ENCODE peak calls at places on chromosomes 5 and 9, in nine cellular contexts. W, D, U, C, Z, K, G, F and A are unnamed samples. For H3K27me3, the result is how much of the 10 kb centered on the place peaks cover.

GRCh38 chr9:78424299-78424698 is 127.4 kb downstream of the PSAT1 start:
- DNase-seq in W (no peak), Z (no peak), K (no peak), U (no peak), F (no peak), G (no peak), D (no peak), C (no peak), A (no peak)

GRCh38 chr9:22240619-22241018 is 206.0 kb upstream of the DMRTA1 start:
- DNase-seq in D (no peak), G (no peak), K (no peak), F (no peak), W (no peak), C (no peak), U (no peak), Z (no peak), A (no peak)

GRCh38 chr9:2465921-2466460 is 155.6 kb upstream of the VLDLR start:
- DNase-seq in G (peak), Z (no peak), C (no peak), U (no peak), D (peak), F (no peak), K (peak), W (no peak), A (no peak)

GRCh38 chr5:177302354-177303110 is 987 bp downstream of the RAB24 start:
- DNase-seq in U (no peak), K (peak), W (no peak), G (no peak), Z (peak), C (peak), F (no peak), D (no peak), A (no peak)

GRCh38 chr5:132445930-132446329 is 44.6 kb downstream of the IRF1 start:
- DNase-seq in K (peak), U (no peak), Z (no peak), C (no peak), D (no peak), W (no peak), G (no peak), F (no peak), A (no peak)

GRCh38 chr5:2736872-2737271 is 14.6 kb downstream of the IRX2 start:
- DNase-seq in F (no peak), W (no peak), Z (peak), D (no peak), K (no peak), U (no peak), C (peak), G (no peak), A (no peak)

GRCh38 chr9:132231019-132231701 is 69.3 kb downstream of the NTNG2 start:
- DNase-seq in D (no peak), W (no peak), C (no peak), G (no peak), Z (no peak), K (no peak), F (no peak), U (no peak), A (no peak)

GRCh38 chr5:155091063-155091648 is 77.6 kb downstream of the KIF4B start:
- DNase-seq in K (no peak), U (no peak), C (no peak), G (no peak), D (no peak), F (no peak), Z (no peak), W (no peak), A (no peak)

GRCh38 chr5:150077060-150077459 is 9.3 kb downstream of the CSF1R start:
- DNase-seq in K (no peak), Z (peak), F (no peak), G (no peak), C (peak), U (no peak), D (peak), W (no peak), A (peak)

GRCh38 chr9:33081128-33081851 is 4.8 kb upstream of the SMU1 start:
- DNase-seq in F (peak), C (no peak), G (peak), Z (peak), U (peak), W (no peak), D (peak), K (peak), A (peak)

GRCh38 chr9:16133556-16134227 is 580.8 kb downstream of the CCDC171 start:
- DNase-seq in C (peak), U (peak), F (no peak), Z (peak), G (peak), K (peak), W (no peak), D (peak), A (no peak)

GRCh38 chr9:137270929-137271695 is 6.4 kb upstream of the TOR4A start:
- DNase-seq in Z (no peak), W (no peak), C (peak), G (no peak), F (no peak), U (no peak), D (no peak), K (no peak), A (no peak)

GRCh38 chr9:116149844-116150243 is 3.7 kb upstream of the PAPPA start:
- DNase-seq in C (no peak), F (peak), U (no peak), Z (peak), W (no peak), D (peak), K (peak), G (peak), A (no peak)

GRCh38 chr5:43839218-43839617 is 236.2 kb downstream of the NNT start:
- DNase-seq in D (no peak), C (no peak), F (no peak), U (no peak), G (no peak), Z (no peak), K (no peak), W (no peak), A (no peak)

GRCh38 chr9:135771401-135772051 is 69.5 kb downstream of the KCNT1 start:
- DNase-seq in W (no peak), U (no peak), C (no peak), F (no peak), D (no peak), Z (no peak), G (no peak), K (no peak), A (no peak)

GRCh38 chr9:38318755-38319495 is 73.6 kb upstream of the ALDH1B1 start:
- DNase-seq in F (no peak), W (no peak), G (peak), C (no peak), K (peak), Z (no peak), U (no peak), D (no peak), A (no peak)

GRCh38 chr9:133848471-133848870 is 110.3 kb upstream of the SARDH start:
- DNase-seq in K (no peak), C (no peak), U (no peak), W (no peak), G (no peak), D (no peak), Z (no peak), F (no peak), A (no peak)

GRCh38 chr5:172832383-172833315 is 1.4 kb upstream of the ERGIC1 start:
- DNase-seq in D (no peak), Z (no peak), F (no peak), G (no peak), K (no peak), U (no peak), C (peak), W (no peak), A (no peak)

GRCh38 chr5:136769900-136770684 is 404.7 kb upstream of the TRPC7 start:
- DNase-seq in U (peak), Z (peak), F (peak), G (peak), D (peak), K (peak), C (peak), W (no peak), A (peak)

GRCh38 chr9:36748322-36748899 is 175.7 kb downstream of the MELK start:
- DNase-seq in K (peak), U (no peak), D (no peak), C (no peak), Z (peak), G (peak), W (no peak), F (no peak), A (peak)

GRCh38 chr9:86387376-86387775 is 33.2 kb upstream of the TUT7 start:
- DNase-seq in U (no peak), D (no peak), F (no peak), C (no peak), W (no peak), G (no peak), Z (no peak), K (no peak), A (no peak)

GRCh38 chr9:34454571-34455065 is 3.8 kb downstream of the FAM219A start:
- DNase-seq in F (no peak), Z (no peak), W (no peak), K (peak), U (no peak), C (no peak), G (no peak), D (no peak), A (peak)

GRCh38 chr5:178304016-178304415 is 71.4 kb upstream of the PHYKPL start:
- DNase-seq in Z (peak), C (peak), W (no peak), D (no peak), G (no peak), K (no peak), F (no peak), U (no peak), A (no peak)

GRCh38 chr5:150603052-150603451 is 37.4 kb upstream of the SYNPO start:
- DNase-seq in C (peak), U (no peak), F (no peak), D (no peak), K (no peak), G (peak), Z (no peak), W (no peak), A (no peak)

GRCh38 chr9:38359689-38360385 is 32.7 kb upstream of the ALDH1B1 start:
- DNase-seq in D (no peak), G (no peak), Z (no peak), K (no peak), C (peak), F (no peak), W (no peak), U (no peak), A (no peak)

GRCh38 chr9:3237121-3237520 is 288.7 kb downstream of the RFX3 start:
- DNase-seq in F (no peak), W (no peak), Z (no peak), K (no peak), U (no peak), C (no peak), G (no peak), D (no peak), A (no peak)

GRCh38 chr5:16565118-16565517 is 51.7 kb downstream of the RETREG1 start:
- DNase-seq in K (no peak), U (no peak), D (no peak), C (no peak), F (no peak), Z (no peak), G (no peak), W (no peak), A (no peak)

GRCh38 chr5:173453167-173453566 is 125.0 kb upstream of the STC2 start:
- DNase-seq in C (no peak), U (no peak), W (no peak), F (no peak), D (no peak), K (no peak), G (no peak), Z (no peak), A (no peak)

GRCh38 chr9:19030899-19031298 is 2.1 kb downstream of the SAXO1 start:
- DNase-seq in G (no peak), F (no peak), C (no peak), K (no peak), Z (no peak), U (no peak), W (no peak), D (no peak), A (no peak)

GRCh38 chr9:135214054-135214640 is 126.7 kb downstream of the OLFM1 start:
- DNase-seq in G (no peak), U (no peak), F (no peak), D (no peak), Z (no peak), C (peak), W (no peak), K (no peak), A (no peak)

GRCh38 chr5:73266925-73267775 is 94.2 kb downstream of the TMEM174 start:
- DNase-seq in U (no peak), F (no peak), W (no peak), G (no peak), K (no peak), D (no peak), C (no peak), Z (no peak), A (no peak)

GRCh38 chr5:157561105-157561504 is 14.5 kb downstream of the ADAM19 start:
- DNase-seq in U (no peak), W (no peak), K (no peak), G (no peak), D (no peak), F (no peak), Z (no peak), C (no peak), A (no peak)

GRCh38 chr5:134195666-134196065 is 18.9 kb upstream of the SKP1 start:
- DNase-seq in W (no peak), D (no peak), C (no peak), F (no peak), Z (no peak), G (no peak), U (no peak), K (no peak), A (no peak)
- H3K4me3 ChIP-seq in W (no peak), D (no peak), C (no peak), F (no peak), Z (no peak), G (no peak), U (no peak), K (no peak), A (no peak)

GRCh38 chr9:88775037-88775471 is 216.2 kb upstream of the S1PR3 start:
- DNase-seq in G (no peak), D (no peak), F (peak), C (no peak), Z (no peak), W (no peak), U (no peak), K (no peak), A (peak)

GRCh38 chr9:88777498-88778312 is 213.6 kb upstream of the S1PR3 start:
- DNase-seq in K (no peak), U (no peak), W (no peak), Z (no peak), D (no peak), F (no peak), C (no peak), G (no peak), A (no peak)

GRCh38 chr9:88775966-88776365 is 215.3 kb upstream of the S1PR3 start:
- DNase-seq in F (no peak), C (no peak), K (no peak), G (no peak), U (no peak), D (no peak), Z (no peak), W (no peak), A (no peak)

GRCh38 chr9:88775559-88775958 is 215.7 kb upstream of the S1PR3 start:
- DNase-seq in D (no peak), G (no peak), K (no peak), C (no peak), Z (no peak), F (no peak), W (no peak), U (no peak), A (no peak)

DNA sequence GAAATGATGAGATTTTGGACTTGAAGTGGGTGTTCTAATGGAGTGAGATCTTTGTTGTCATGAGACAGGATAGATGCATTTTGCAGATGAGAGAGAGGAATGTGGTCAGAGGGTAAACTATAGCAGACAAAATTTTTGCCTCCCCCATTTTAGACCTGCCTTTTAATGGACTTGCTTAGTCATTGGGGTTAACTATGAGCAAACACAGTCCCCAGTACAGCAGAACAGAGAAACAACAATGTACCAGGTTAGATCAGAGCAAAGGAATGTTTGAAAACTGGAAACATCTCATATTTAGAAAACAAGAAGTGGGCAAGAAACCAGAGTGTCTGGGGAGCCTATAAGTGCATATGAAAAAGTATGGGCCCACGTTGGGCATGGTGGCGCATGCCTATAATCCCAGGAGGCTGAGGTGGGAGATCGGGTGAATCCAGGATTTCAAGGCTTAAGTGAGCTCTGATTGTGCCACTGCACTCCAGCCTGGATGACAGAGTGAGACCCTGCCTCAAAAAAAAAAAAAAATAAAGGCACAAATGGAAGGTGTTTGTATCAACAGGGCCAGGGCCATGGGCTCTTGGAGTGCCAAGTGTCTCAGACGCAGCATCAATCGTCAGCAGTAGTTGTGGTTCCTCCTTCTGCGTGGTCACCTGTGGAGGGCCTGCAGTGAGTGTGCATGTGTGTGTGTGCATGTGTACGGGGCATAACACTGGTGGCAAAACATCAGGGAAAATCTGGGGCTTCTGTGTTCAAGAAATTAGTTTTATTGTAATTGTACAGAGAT is 214.4 kb upstream of the S1PR3 start:
- DNase-seq in K (no peak), F (no peak), W (no peak), Z (no peak), G (no peak), D (no peak), U (no peak), C (no peak), A (peak)
- H3K27me3 ChIP-seq in K (under half), F (under half), W (under half), Z (under half), G (under half), D (under half), U (under half), C (under half), A (under half)

DNA sequence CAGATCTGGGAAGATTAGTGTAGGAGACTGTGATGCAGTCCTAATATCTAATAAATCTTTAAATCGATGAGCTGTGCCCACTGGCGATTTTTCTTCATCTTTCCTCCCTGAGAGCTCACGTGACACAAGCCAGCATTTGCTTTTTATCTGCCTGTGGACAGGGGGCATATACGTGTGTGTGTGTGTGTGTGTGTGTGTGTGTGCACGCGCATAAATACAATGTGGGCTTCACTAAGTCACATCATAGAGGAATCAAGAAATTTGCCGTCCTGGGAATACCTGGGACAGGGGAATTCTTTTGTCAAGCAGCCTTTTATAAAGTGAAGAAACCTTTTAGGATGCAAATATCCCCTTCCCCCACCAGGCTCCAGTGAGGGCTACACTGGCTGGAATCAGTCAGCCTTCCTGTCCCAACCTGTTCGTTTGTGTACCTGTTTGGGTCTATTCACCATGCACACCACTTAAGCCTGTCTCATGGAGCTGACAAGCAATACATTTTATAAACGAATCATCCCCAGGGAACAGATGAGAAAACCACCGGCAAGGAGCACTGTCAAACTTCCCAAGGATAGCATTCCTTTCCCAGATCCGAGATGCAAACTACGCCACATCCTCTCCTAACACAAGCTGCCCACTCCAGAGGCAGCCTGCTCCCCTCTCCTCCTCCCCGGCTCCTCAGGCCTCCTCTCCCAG is 2.7 kb downstream of the EPB41L4B start:
- DNase-seq in K (peak), G (no peak), Z (peak), D (no peak), F (no peak), U (no peak), C (no peak), W (no peak), A (no peak)
- H3K4me3 ChIP-seq in K (no peak), G (no peak), Z (no peak), D (peak), F (no peak), U (peak), C (no peak), W (no peak), A (no peak)

GRCh38 chr9:128600111-128600510 is 47.7 kb downstream of the SPTAN1 start:
- DNase-seq in U (no peak), D (no peak), W (no peak), C (no peak), K (no peak), F (no peak), Z (no peak), G (no peak), A (no peak)
- H3K27me3 ChIP-seq in U (under half), D (under half), W (under half), C (under half), K (under half), F (under half), Z (under half), G (under half), A (under half)

GRCh38 chr5:53424691-53425597 is 55.5 kb upstream of the FST start:
- DNase-seq in G (no peak), F (no peak), C (no peak), U (no peak), Z (no peak), W (no peak), D (no peak), K (peak), A (no peak)

GRCh38 chr5:53427965-53428364 is 52.5 kb upstream of the FST start:
- DNase-seq in F (no peak), U (no peak), K (no peak), C (no peak), D (no peak), G (no peak), Z (no peak), W (no peak), A (no peak)

GRCh38 chr5:53426878-53427277 is 53.6 kb upstream of the FST start:
- DNase-seq in U (no peak), D (no peak), F (no peak), C (no peak), G (no peak), Z (no peak), W (no peak), K (peak), A (no peak)

GRCh38 chr5:53426517-53426839 is 54.0 kb upstream of the FST start:
- DNase-seq in C (no peak), G (no peak), K (no peak), F (no peak), W (no peak), D (no peak), Z (no peak), U (no peak), A (no peak)

GRCh38 chr5:53425598-53426516 is 54.6 kb upstream of the FST start:
- DNase-seq in G (peak), K (peak), C (no peak), D (peak), F (no peak), Z (peak), U (no peak), W (no peak), A (no peak)
- H3K4me3 ChIP-seq in G (no peak), K (no peak), C (no peak), D (no peak), F (no peak), Z (no peak), U (no peak), W (no peak), A (no peak)

GRCh38 chr5:141876628-141877477 is 1.4 kb downstream of the PCDH1 start:
- DNase-seq in Z (peak), U (no peak), W (no peak), F (no peak), K (peak), C (peak), G (no peak), D (peak), A (no peak)
- H3K27me3 ChIP-seq in Z (under half), U (under half), W (half or more), F (under half), K (under half), C (under half), G (half or more), D (under half), A (half or more)

GRCh38 chr9:128094950-128095544 is 27.0 kb downstream of the SLC25A25 start:
- DNase-seq in K (no peak), Z (no peak), G (no peak), W (no peak), C (no peak), U (no peak), D (no peak), F (no peak), A (no peak)

GRCh38 chr9:128092199-128092977 is 24.4 kb downstream of the SLC25A25 start:
- DNase-seq in F (no peak), Z (no peak), C (no peak), U (no peak), W (no peak), K (no peak), D (no peak), G (no peak), A (no peak)

GRCh38 chr9:128096614-128097013 is 28.6 kb downstream of the SLC25A25 start:
- DNase-seq in G (no peak), D (no peak), U (no peak), Z (no peak), K (peak), C (no peak), F (no peak), W (no peak), A (no peak)

GRCh38 chr9:128093016-128093415 is 25.0 kb downstream of the SLC25A25 start:
- DNase-seq in K (no peak), D (no peak), Z (no peak), C (no peak), F (no peak), W (no peak), G (no peak), U (no peak), A (no peak)

GRCh38 chr9:128094166-128094949 is 26.3 kb downstream of the SLC25A25 start:
- DNase-seq in G (peak), F (peak), U (peak), Z (peak), K (peak), C (peak), D (peak), W (peak), A (peak)
- H3K4me3 ChIP-seq in G (no peak), F (peak), U (peak), Z (no peak), K (no peak), C (no peak), D (no peak), W (no peak), A (no peak)

GRCh38 chr5:88683506-88684135 is 199.4 kb downstream of the MEF2C start:
- DNase-seq in U (peak), F (no peak), C (peak), K (peak), D (no peak), W (no peak), G (no peak), Z (peak), A (no peak)
- H3K27me3 ChIP-seq in U (under half), F (half or more), C (under half), K (half or more), D (half or more), W (half or more), G (half or more), Z (half or more), A (under half)